ENCODE peak calls at places on chromosomes 16 and 17, in seven cellular contexts. One of them, this sample, is unnamed.

GRCh38 chr17:49063652-49064051 is 66.5 kb downstream of the IGF2BP1 start:
- DNase-seq in A172: no peak
- DNase-seq in NCI-H2171 treated with DMSO at 0.1 percent for 48 hours: no peak
- DNase-seq in mammary epithelial cell: no peak
- DNase-seq in cardiac fibroblast: peak; percentile 43
- DNase-seq in fibroblast of lung: peak; percentile 18
- DNase-seq in left ventricle myocardium superior: no peak
- DNase-seq in this sample: no peak

GRCh38 chr17:45994987-45995386 is 4.1 kb upstream of the STH start:
- DNase-seq in cardiac fibroblast: no peak
- DNase-seq in fibroblast of lung: no peak
- DNase-seq in left ventricle myocardium superior: no peak
- DNase-seq in NCI-H2171 treated with DMSO at 0.1 percent for 48 hours: no peak
- DNase-seq in A172: no peak
- DNase-seq in mammary epithelial cell: no peak
- DNase-seq in this sample: no peak

GRCh38 chr17:77316191-77316641 is 175.4 kb downstream of the SEC14L1 start:
- DNase-seq in NCI-H2171 treated with DMSO at 0.1 percent for 48 hours: no peak
- DNase-seq in cardiac fibroblast: peak; percentile 76
- DNase-seq in mammary epithelial cell: peak; percentile 35
- DNase-seq in fibroblast of lung: peak; percentile 89
- DNase-seq in left ventricle myocardium superior: no peak
- DNase-seq in A172: peak; percentile 88
- DNase-seq in this sample: no peak

GRCh38 chr17:74779948-74780400 is 3.8 kb upstream of the NAT9 start:
- DNase-seq in NCI-H2171 treated with DMSO at 0.1 percent for 48 hours: peak; percentile 17
- DNase-seq in cardiac fibroblast: no peak
- DNase-seq in left ventricle myocardium superior: peak; percentile 55
- DNase-seq in mammary epithelial cell: no peak
- DNase-seq in fibroblast of lung: no peak
- DNase-seq in A172: no peak
- DNase-seq in this sample: peak; percentile 100

GRCh38 chr16:53744449-53744848 is 40.5 kb downstream of the FTO start:
- DNase-seq in NCI-H2171 treated with DMSO at 0.1 percent for 48 hours: no peak
- DNase-seq in mammary epithelial cell: no peak
- DNase-seq in left ventricle myocardium superior: no peak
- DNase-seq in cardiac fibroblast: no peak
- DNase-seq in A172: peak; percentile 16
- DNase-seq in fibroblast of lung: no peak
- DNase-seq in this sample: no peak

GRCh38 chr17:2068101-2068518 is 13.2 kb downstream of the HIC1 start:
- DNase-seq in left ventricle myocardium superior: no peak
- DNase-seq in NCI-H2171 treated with DMSO at 0.1 percent for 48 hours: no peak
- DNase-seq in mammary epithelial cell: no peak
- DNase-seq in fibroblast of lung: peak; percentile 98
- DNase-seq in A172: peak; percentile 51
- DNase-seq in cardiac fibroblast: peak; percentile 73
- DNase-seq in this sample: no peak

GRCh38 chr17:8221663-8222379 is 11.4 kb upstream of the AURKB start:
- DNase-seq in cardiac fibroblast: peak; percentile 90
- DNase-seq in mammary epithelial cell: peak; percentile 88
- DNase-seq in NCI-H2171 treated with DMSO at 0.1 percent for 48 hours: peak; percentile 95
- DNase-seq in A172: peak; percentile 93
- DNase-seq in left ventricle myocardium superior: peak; percentile 89
- DNase-seq in fibroblast of lung: peak; percentile 86
- DNase-seq in this sample: peak; percentile 87

GRCh38 chr17:44779211-44780025 is 20.6 kb downstream of the ADAM11 start:
- DNase-seq in NCI-H2171 treated with DMSO at 0.1 percent for 48 hours: peak; percentile 89
- DNase-seq in mammary epithelial cell: peak; percentile 61
- DNase-seq in left ventricle myocardium superior: peak; percentile 88
- DNase-seq in cardiac fibroblast: peak; percentile 74
- DNase-seq in fibroblast of lung: peak; percentile 69
- DNase-seq in A172: peak; percentile 78
- DNase-seq in this sample: peak; percentile 39

GRCh38 chr17:16818821-16819683 is 129.0 kb downstream of the CCDC144A start:
- DNase-seq in left ventricle myocardium superior: no peak
- DNase-seq in cardiac fibroblast: no peak
- DNase-seq in mammary epithelial cell: no peak
- DNase-seq in A172: no peak
- DNase-seq in NCI-H2171 treated with DMSO at 0.1 percent for 48 hours: no peak
- DNase-seq in fibroblast of lung: no peak
- DNase-seq in this sample: no peak

GRCh38 chr17:78383725-78384471 is 5.4 kb downstream of the PGS1 start:
- DNase-seq in cardiac fibroblast: peak; percentile 99
- DNase-seq in fibroblast of lung: peak; percentile 100
- DNase-seq in A172: peak; percentile 85
- DNase-seq in NCI-H2171 treated with DMSO at 0.1 percent for 48 hours: no peak
- DNase-seq in left ventricle myocardium superior: peak; percentile 78
- DNase-seq in mammary epithelial cell: peak; percentile 97
- DNase-seq in this sample: peak; percentile 97

GRCh38 chr17:4901648-4902344 is 1.1 kb downstream of the CHRNE start:
- DNase-seq in mammary epithelial cell: no peak
- DNase-seq in cardiac fibroblast: no peak
- DNase-seq in A172: no peak
- DNase-seq in fibroblast of lung: peak; percentile 18
- DNase-seq in NCI-H2171 treated with DMSO at 0.1 percent for 48 hours: no peak
- DNase-seq in left ventricle myocardium superior: peak; percentile 66
- DNase-seq in this sample: peak; percentile 19

GRCh38 chr17:63841350-63842172 is 924 bp downstream of the SMARCD2 start:
- DNase-seq in mammary epithelial cell: peak; percentile 46
- DNase-seq in NCI-H2171 treated with DMSO at 0.1 percent for 48 hours: peak; percentile 39
- DNase-seq in left ventricle myocardium superior: peak; percentile 88
- DNase-seq in cardiac fibroblast: peak; percentile 74
- DNase-seq in A172: peak; percentile 16
- DNase-seq in fibroblast of lung: peak; percentile 32
- DNase-seq in this sample: no peak

GRCh38 chr17:77508047-77508715 is 367.4 kb downstream of the SEC14L1 start:
- DNase-seq in NCI-H2171 treated with DMSO at 0.1 percent for 48 hours: no peak
- DNase-seq in cardiac fibroblast: no peak
- DNase-seq in A172: no peak
- DNase-seq in fibroblast of lung: no peak
- DNase-seq in mammary epithelial cell: no peak
- DNase-seq in left ventricle myocardium superior: no peak
- DNase-seq in this sample: peak; percentile 37

GRCh38 chr16:73216932-73217331 is 169.0 kb upstream of the ZFHX3 start:
- DNase-seq in fibroblast of lung: peak; percentile 18
- DNase-seq in left ventricle myocardium superior: no peak
- DNase-seq in NCI-H2171 treated with DMSO at 0.1 percent for 48 hours: no peak
- DNase-seq in cardiac fibroblast: no peak
- DNase-seq in mammary epithelial cell: no peak
- DNase-seq in A172: no peak
- DNase-seq in this sample: no peak

GRCh38 chr17:80883831-80884735 is 107.6 kb upstream of the CHMP6 start:
- DNase-seq in cardiac fibroblast: no peak
- DNase-seq in fibroblast of lung: no peak
- DNase-seq in left ventricle myocardium superior: peak; percentile 18
- DNase-seq in A172: no peak
- DNase-seq in mammary epithelial cell: no peak
- DNase-seq in NCI-H2171 treated with DMSO at 0.1 percent for 48 hours: no peak
- DNase-seq in this sample: no peak

GRCh38 chr16:346587-346986 is 5.9 kb downstream of the AXIN1 start:
- DNase-seq in NCI-H2171 treated with DMSO at 0.1 percent for 48 hours: no peak
- DNase-seq in mammary epithelial cell: peak; percentile 46
- DNase-seq in cardiac fibroblast: peak; percentile 8
- DNase-seq in A172: peak; percentile 72
- DNase-seq in left ventricle myocardium superior: no peak
- DNase-seq in fibroblast of lung: peak; percentile 77
- DNase-seq in this sample: no peak

GRCh38 chr16:83952587-83952939 is 477 bp upstream of the OSGIN1 start:
- DNase-seq in fibroblast of lung: peak; percentile 72
- DNase-seq in A172: no peak
- DNase-seq in cardiac fibroblast: no peak
- DNase-seq in mammary epithelial cell: no peak
- DNase-seq in NCI-H2171 treated with DMSO at 0.1 percent for 48 hours: no peak
- DNase-seq in left ventricle myocardium superior: no peak
- DNase-seq in this sample: no peak

GRCh38 chr16:6019490-6019991 is 921.9 kb upstream of the EEF2KMT start:
- DNase-seq in cardiac fibroblast: no peak
- DNase-seq in NCI-H2171 treated with DMSO at 0.1 percent for 48 hours: no peak
- DNase-seq in mammary epithelial cell: no peak
- DNase-seq in fibroblast of lung: peak; percentile 1
- DNase-seq in A172: no peak
- DNase-seq in left ventricle myocardium superior: no peak
- DNase-seq in this sample: no peak

GRCh38 chr17:13797863-13798262 is 196.1 kb upstream of the HS3ST3A1 start:
- DNase-seq in cardiac fibroblast: no peak
- DNase-seq in NCI-H2171 treated with DMSO at 0.1 percent for 48 hours: no peak
- DNase-seq in left ventricle myocardium superior: no peak
- DNase-seq in A172: no peak
- DNase-seq in fibroblast of lung: no peak
- DNase-seq in mammary epithelial cell: peak; percentile 28
- DNase-seq in this sample: no peak

GRCh38 chr16:85136213-85136704 is 24.0 kb upstream of the CIBAR2 start:
- DNase-seq in cardiac fibroblast: peak; percentile 41
- DNase-seq in fibroblast of lung: no peak
- DNase-seq in mammary epithelial cell: no peak
- DNase-seq in NCI-H2171 treated with DMSO at 0.1 percent for 48 hours: no peak
- DNase-seq in A172: no peak
- DNase-seq in left ventricle myocardium superior: peak; percentile 60
- DNase-seq in this sample: peak; percentile 96

GRCh38 chr16:86426243-86426642 is 84.1 kb upstream of the FOXF1 start:
- DNase-seq in fibroblast of lung: no peak
- DNase-seq in A172: no peak
- DNase-seq in left ventricle myocardium superior: no peak
- DNase-seq in mammary epithelial cell: no peak
- DNase-seq in cardiac fibroblast: no peak
- DNase-seq in NCI-H2171 treated with DMSO at 0.1 percent for 48 hours: no peak
- DNase-seq in this sample: no peak

GRCh38 chr17:9138161-9138717 is 116.9 kb downstream of the NTN1 start:
- DNase-seq in mammary epithelial cell: no peak
- DNase-seq in cardiac fibroblast: no peak
- DNase-seq in fibroblast of lung: no peak
- DNase-seq in A172: no peak
- DNase-seq in NCI-H2171 treated with DMSO at 0.1 percent for 48 hours: no peak
- DNase-seq in left ventricle myocardium superior: peak; percentile 77
- DNase-seq in this sample: peak; percentile 60

GRCh38 chr17:82845163-82845807 is 5.5 kb upstream of the ZNF750 start:
- DNase-seq in cardiac fibroblast: peak; percentile 54
- DNase-seq in NCI-H2171 treated with DMSO at 0.1 percent for 48 hours: no peak
- DNase-seq in left ventricle myocardium superior: peak; percentile 71
- DNase-seq in A172: no peak
- DNase-seq in mammary epithelial cell: no peak
- DNase-seq in fibroblast of lung: no peak
- DNase-seq in this sample: no peak

GRCh38 chr16:85390511-85391174 is 222.5 kb upstream of the GSE1 start:
- DNase-seq in cardiac fibroblast: peak; percentile 96
- DNase-seq in A172: peak; percentile 97
- DNase-seq in NCI-H2171 treated with DMSO at 0.1 percent for 48 hours: peak; percentile 53
- DNase-seq in left ventricle myocardium superior: peak; percentile 80
- DNase-seq in fibroblast of lung: peak; percentile 93
- DNase-seq in mammary epithelial cell: peak; percentile 89
- DNase-seq in this sample: peak; percentile 27

GRCh38 chr17:17603178-17603894 is 11.8 kb upstream of the PEMT start:
- DNase-seq in A172: no peak
- DNase-seq in left ventricle myocardium superior: no peak
- DNase-seq in cardiac fibroblast: no peak
- DNase-seq in NCI-H2171 treated with DMSO at 0.1 percent for 48 hours: peak; percentile 21
- DNase-seq in mammary epithelial cell: no peak
- DNase-seq in fibroblast of lung: no peak
- DNase-seq in this sample: no peak

GRCh38 chr16:49441366-49441780 is 67.8 kb downstream of the C16orf78 start:
- DNase-seq in NCI-H2171 treated with DMSO at 0.1 percent for 48 hours: peak; percentile 48
- DNase-seq in left ventricle myocardium superior: peak; percentile 53
- DNase-seq in mammary epithelial cell: no peak
- DNase-seq in fibroblast of lung: no peak
- DNase-seq in cardiac fibroblast: peak; percentile 8
- DNase-seq in A172: no peak
- DNase-seq in this sample: peak; percentile 11